ENCODE peak calls at places on chromosomes 16 and 17, in five cellular contexts. One of them, this sample, is unnamed.
A peak's percentile ranks its signal among the peaks of the same experiment; 100 is the strongest.

GRCh38 chr17:41579484-41580243 is 7.0 kb downstream of the KRT14 start:
- DNase-seq in uterus: peak; percentile 48
- DNase-seq in esophagus squamous epithelium: no peak
- DNase-seq in PC-9: peak; percentile 90
- DNase-seq in ascending aorta: peak; percentile 30
- DNase-seq in this sample: peak; percentile 89

GRCh38 chr16:51629602-51630001 is 478.5 kb upstream of the SALL1 start:
- DNase-seq in ascending aorta: no peak
- DNase-seq in uterus: no peak
- DNase-seq in PC-9: no peak
- DNase-seq in esophagus squamous epithelium: no peak
- DNase-seq in this sample: no peak

GRCh38 chr17:17781591-17782424 is 55.0 kb downstream of the SREBF1 start:
- DNase-seq in PC-9: peak; percentile 63
- DNase-seq in uterus: peak; percentile 87
- DNase-seq in esophagus squamous epithelium: no peak
- DNase-seq in ascending aorta: no peak
- DNase-seq in this sample: no peak

GRCh38 chr16:31214705-31215286 is 877 bp downstream of the TRIM72 start:
- DNase-seq in esophagus squamous epithelium: no peak
- DNase-seq in PC-9: no peak
- DNase-seq in uterus: no peak
- DNase-seq in ascending aorta: no peak
- DNase-seq in this sample: no peak

GRCh38 chr17:37772982-37773381 is 28.1 kb upstream of the HNF1B start:
- DNase-seq in uterus: no peak
- DNase-seq in ascending aorta: no peak
- DNase-seq in esophagus squamous epithelium: no peak
- DNase-seq in PC-9: no peak
- DNase-seq in this sample: no peak

GRCh38 chr17:75472119-75472518 is 15.7 kb downstream of the TMEM94 start:
- DNase-seq in uterus: no peak
- DNase-seq in PC-9: no peak
- DNase-seq in esophagus squamous epithelium: no peak
- DNase-seq in ascending aorta: no peak
- DNase-seq in this sample: no peak

GRCh38 chr17:54982399-54982798 is 13.8 kb downstream of the STXBP4 start:
- DNase-seq in uterus: no peak
- DNase-seq in ascending aorta: no peak
- DNase-seq in esophagus squamous epithelium: no peak
- DNase-seq in PC-9: no peak
- DNase-seq in this sample: no peak

GRCh38 chr16:53775821-53776431 is 72.0 kb downstream of the FTO start:
- DNase-seq in ascending aorta: no peak
- DNase-seq in PC-9: peak; percentile 47
- DNase-seq in uterus: peak; percentile 44
- DNase-seq in esophagus squamous epithelium: no peak
- DNase-seq in this sample: peak; percentile 56

GRCh38 chr17:45052052-45052772 is 780 bp upstream of the DCAKD start:
- DNase-seq in uterus: peak; percentile 64
- DNase-seq in esophagus squamous epithelium: no peak
- DNase-seq in ascending aorta: no peak
- DNase-seq in PC-9: peak; percentile 10
- DNase-seq in this sample: no peak

GRCh38 chr17:83194761-83195329 is 115.4 kb downstream of the METRNL start:
- DNase-seq in uterus: no peak
- DNase-seq in ascending aorta: no peak
- DNase-seq in esophagus squamous epithelium: no peak
- DNase-seq in PC-9: peak; percentile 29
- DNase-seq in this sample: no peak

GRCh38 chr16:88928405-88929375 is 48.3 kb downstream of the CBFA2T3 start:
- DNase-seq in PC-9: no peak
- DNase-seq in esophagus squamous epithelium: no peak
- DNase-seq in ascending aorta: no peak
- DNase-seq in uterus: no peak
- DNase-seq in this sample: no peak

GRCh38 chr17:48841395-48841831 is 10.6 kb downstream of the CALCOCO2 start:
- DNase-seq in uterus: no peak
- DNase-seq in esophagus squamous epithelium: no peak
- DNase-seq in PC-9: no peak
- DNase-seq in ascending aorta: no peak
- DNase-seq in this sample: no peak

DNA sequence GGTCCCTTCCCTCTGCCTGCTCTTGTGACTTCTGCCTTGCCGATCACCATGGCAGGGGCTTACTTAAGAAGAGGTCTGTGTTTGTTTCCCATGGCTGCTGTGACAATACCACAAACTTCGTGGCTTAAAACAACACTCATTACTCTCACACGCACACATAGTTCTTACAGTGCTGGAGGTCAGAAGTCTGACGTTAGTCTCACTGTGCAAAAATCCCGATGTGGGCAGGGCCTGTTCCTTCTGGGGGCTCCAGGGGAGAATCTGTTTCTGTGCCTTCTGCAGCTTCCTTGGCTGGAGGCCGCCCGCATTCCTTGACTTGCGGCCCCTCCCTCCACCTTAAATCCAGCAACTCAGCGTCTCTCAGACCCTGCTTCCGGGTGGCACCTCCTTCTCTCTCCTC is 249.2 kb upstream of the GSE1 start:
- DNase-seq in PC-9: no peak
- DNase-seq in ascending aorta: no peak
- DNase-seq in esophagus squamous epithelium: no peak
- DNase-seq in uterus: no peak
- DNase-seq in this sample: no peak
- H3K4me1 ChIP-seq in PC-9: peaks cover 5% of the 10 kb centered on the region
- H3K4me1 ChIP-seq in ascending aorta: no peaks in the 10 kb centered on the region
- H3K4me1 ChIP-seq in esophagus squamous epithelium: peaks cover 41% of the 10 kb centered on the region
- H3K4me1 ChIP-seq in uterus: no peaks in the 10 kb centered on the region
- H3K4me1 ChIP-seq in this sample: peaks cover 49% of the 10 kb centered on the region

GRCh38 chr16:8103649-8104289 is 486.5 kb downstream of the TMEM114 start:
- DNase-seq in esophagus squamous epithelium: no peak
- DNase-seq in uterus: no peak
- DNase-seq in PC-9: no peak
- DNase-seq in ascending aorta: no peak
- DNase-seq in this sample: no peak
- H3K27ac ChIP-seq in esophagus squamous epithelium: no peak overlapping the region
- H3K27ac ChIP-seq in uterus: no peak overlapping the region
- H3K27ac ChIP-seq in PC-9: no peak overlapping the region
- H3K27ac ChIP-seq in ascending aorta: no peak overlapping the region
- H3K27ac ChIP-seq in this sample: no peak overlapping the region

GRCh38 chr17:4733073-4733531 is 1.9 kb downstream of the MED11 start:
- DNase-seq in esophagus squamous epithelium: no peak
- DNase-seq in uterus: no peak
- DNase-seq in ascending aorta: no peak
- DNase-seq in PC-9: no peak
- DNase-seq in this sample: no peak
- TF ChIP-seq CTCF in esophagus squamous epithelium: no peak
- TF ChIP-seq CTCF in uterus: no peak
- TF ChIP-seq CTCF in ascending aorta: no peak
- TF ChIP-seq CTCF in PC-9: no peak
- TF ChIP-seq CTCF in this sample: peak; percentile 9

GRCh38 chr17:27321372-27321771 is 27.5 kb downstream of the WSB1 start:
- DNase-seq in esophagus squamous epithelium: no peak
- DNase-seq in uterus: no peak
- DNase-seq in ascending aorta: no peak
- DNase-seq in PC-9: no peak
- DNase-seq in this sample: no peak

GRCh38 chr17:27318633-27319032 is 24.7 kb downstream of the WSB1 start:
- DNase-seq in PC-9: no peak
- DNase-seq in uterus: no peak
- DNase-seq in ascending aorta: no peak
- DNase-seq in esophagus squamous epithelium: no peak
- DNase-seq in this sample: no peak

GRCh38 chr17:27320222-27320560 is 26.3 kb downstream of the WSB1 start:
- DNase-seq in PC-9: no peak
- DNase-seq in esophagus squamous epithelium: no peak
- DNase-seq in uterus: no peak
- DNase-seq in ascending aorta: no peak
- DNase-seq in this sample: no peak

GRCh38 chr17:27318228-27318627 is 24.3 kb downstream of the WSB1 start:
- DNase-seq in PC-9: no peak
- DNase-seq in esophagus squamous epithelium: no peak
- DNase-seq in uterus: no peak
- DNase-seq in ascending aorta: no peak
- DNase-seq in this sample: no peak

GRCh38 chr17:27319536-27320221 is 25.8 kb downstream of the WSB1 start:
- DNase-seq in ascending aorta: peak; percentile 54
- DNase-seq in uterus: peak; percentile 73
- DNase-seq in esophagus squamous epithelium: no peak
- DNase-seq in PC-9: peak; percentile 23
- DNase-seq in this sample: no peak
- H3K4me1 ChIP-seq in ascending aorta: no peaks in the 10 kb centered on the region
- H3K4me1 ChIP-seq in uterus: peaks cover 9% of the 10 kb centered on the region
- H3K4me1 ChIP-seq in esophagus squamous epithelium: peaks cover 15% of the 10 kb centered on the region
- H3K4me1 ChIP-seq in PC-9: peaks cover 23% of the 10 kb centered on the region
- H3K4me1 ChIP-seq in this sample: peaks cover 16% of the 10 kb centered on the region

This sample was measured in keratinocyte.